ENCODE peak calls at places on chromosomes 12 and 14, in four cellular contexts. B is WTC11, Y is K562, U is HEK293T. O is an unnamed sample.
A peak's percentile ranks its signal among the peaks of the same experiment; 100 is the strongest.

GRCh38 chr14:28307506-28307905 is 459.1 kb upstream of the FOXG1 start:
- DNase-seq in B (no peak), Y (no peak), U (no peak), O (no peak)

GRCh38 chr14:61406670-61407069 is 85.3 kb downstream of the PRKCH start:
- DNase-seq in B (no peak), Y (no peak), U (no peak), O (no peak)

GRCh38 chr14:63654346-63654745 is 12.7 kb upstream of the WDR89 start:
- DNase-seq in B (no peak), Y (no peak), U (no peak), O (no peak)

GRCh38 chr14:21090194-21090939 is 8.1 kb downstream of the ZNF219 start:
- DNase-seq in B (peak; percentile 86), Y (peak; percentile 36), U (no peak), O (no peak)

GRCh38 chr12:128995619-128996018 is 142.3 kb downstream of the GLT1D1 start:
- DNase-seq in B (no peak), Y (no peak), U (no peak), O (no peak)

GRCh38 chr12:12540261-12541013 is 22.2 kb downstream of the DUSP16 start:
- DNase-seq in B (no peak), Y (no peak), U (no peak), O (no peak)

GRCh38 chr14:50344116-50344775 is 32.1 kb downstream of the DMAC2L start:
- DNase-seq in B (no peak), Y (no peak), U (no peak), O (no peak)

GRCh38 chr14:105472496-105472991 is 2.1 kb upstream of the CRIP2 start:
- DNase-seq in B (no peak), Y (no peak), U (no peak), O (no peak)

GRCh38 chr12:63668028-63668799 is at the start of gene DPY19L2:
- DNase-seq in B (peak; percentile 73), Y (no peak), U (peak; percentile 26), O (no peak)

GRCh38 chr14:102352213-102352612 is 10.5 kb downstream of the CINP start:
- DNase-seq in B (no peak), Y (no peak), U (no peak), O (no peak)

GRCh38 chr12:5332521-5332920 is 99.4 kb upstream of the NTF3 start:
- DNase-seq in B (no peak), Y (no peak), U (no peak), O (no peak)

GRCh38 chr12:16258963-16259362 is 18.5 kb downstream of the SLC15A5 start:
- DNase-seq in B (no peak), Y (no peak), U (no peak), O (no peak)

GRCh38 chr12:115108129-115109100 is 424.4 kb upstream of the TBX3 start:
- DNase-seq in B (no peak), Y (no peak), U (no peak), O (no peak)

GRCh38 chr14:89767861-89768268 is 186.7 kb downstream of the EFCAB11 start:
- DNase-seq in B (peak; percentile 48), Y (peak; percentile 6), U (peak; percentile 41), O (peak; percentile 43)

GRCh38 chr14:60266021-60266937 is 17.3 kb downstream of the PPM1A start:
- DNase-seq in B (peak; percentile 24), Y (peak; percentile 27), U (peak; percentile 47), O (peak; percentile 27)

GRCh38 chr14:37787879-37788494 is 192.6 kb downstream of the TTC6 start:
- DNase-seq in B (no peak), Y (no peak), U (no peak), O (no peak)

DNA sequence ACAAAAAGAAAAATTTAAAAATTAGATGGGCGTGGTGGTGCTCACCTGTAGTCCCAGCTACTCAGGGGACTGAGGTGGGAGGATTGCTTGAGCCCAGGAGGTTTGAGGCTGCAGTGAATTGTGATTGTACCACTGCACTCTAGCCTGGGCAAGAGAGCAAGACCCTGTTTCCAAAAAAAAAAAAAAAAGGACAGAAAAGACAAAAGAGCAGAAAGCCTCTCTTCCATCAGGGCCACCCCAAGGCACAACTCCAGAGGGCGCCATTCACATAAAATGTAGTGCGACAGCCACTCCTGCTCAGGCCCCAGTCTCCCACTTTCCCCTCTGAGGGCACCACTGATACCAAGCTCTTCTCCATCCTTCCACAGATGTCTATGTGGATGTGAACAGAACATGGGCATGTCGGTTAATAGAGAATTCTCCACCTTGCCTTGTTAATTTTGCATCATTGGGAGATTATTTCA is 41.8 kb downstream of the DGLUCY start:
- DNase-seq in B (peak; percentile 22), Y (no peak), U (no peak), O (no peak)
- TF ChIP-seq SP1 in B (no peak), Y (no peak), U (no peak), O (no peak)

DNA sequence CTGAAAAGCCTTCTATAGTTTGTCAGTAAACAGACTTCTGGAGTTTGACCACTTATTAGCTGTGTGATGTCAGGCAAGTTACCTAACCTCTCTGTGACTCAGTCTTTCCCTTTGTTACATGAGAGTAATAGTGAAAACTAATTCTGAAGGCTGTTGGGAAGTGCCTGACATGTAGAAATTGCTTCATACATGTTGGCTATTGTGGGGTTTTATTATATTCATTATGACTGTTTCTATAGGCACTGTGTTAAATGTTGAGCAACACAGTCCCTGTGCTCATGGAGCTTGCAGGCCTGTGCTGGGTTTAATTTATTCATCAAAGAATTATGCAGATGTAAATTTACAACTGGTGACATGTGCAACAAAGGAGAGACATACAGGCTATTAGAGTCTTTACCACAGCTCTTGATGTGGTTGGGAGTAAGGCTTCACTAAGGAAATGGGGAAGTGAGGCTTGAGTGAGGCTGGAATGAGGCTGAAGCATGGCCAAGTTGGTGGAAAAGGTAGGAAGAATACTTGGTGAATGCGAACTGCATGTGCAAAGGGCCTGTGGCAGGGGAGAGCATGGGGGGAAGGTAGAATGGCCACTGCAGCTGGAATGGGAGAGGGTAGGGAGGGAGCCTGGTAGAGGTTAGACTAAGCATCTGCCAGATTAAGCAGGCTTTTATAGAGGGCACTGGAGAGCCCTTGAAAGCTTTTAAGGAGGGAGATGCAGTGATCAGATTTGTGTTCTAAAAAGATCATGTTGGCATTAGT is 236.4 kb upstream of the CRY1 start:
- DNase-seq in B (no peak), Y (no peak), U (no peak), O (no peak)
- TF ChIP-seq SP1 in B (no peak), Y (no peak), U (no peak), O (no peak)

GRCh38 chr14:65073605-65074201 is 28.6 kb downstream of the MAX start:
- DNase-seq in B (no peak), Y (no peak), U (no peak), O (no peak)

GRCh38 chr14:65070710-65071033 is 31.6 kb downstream of the MAX start:
- DNase-seq in B (no peak), Y (no peak), U (no peak), O (no peak)

GRCh38 chr14:65071544-65071943 is 30.8 kb downstream of the MAX start:
- DNase-seq in B (no peak), Y (no peak), U (no peak), O (no peak)

GRCh38 chr14:65072937-65073336 is 29.4 kb downstream of the MAX start:
- DNase-seq in B (no peak), Y (peak; percentile 39), U (no peak), O (no peak)

GRCh38 chr14:65072256-65072655 is 30.1 kb downstream of the MAX start:
- DNase-seq in B (no peak), Y (no peak), U (no peak), O (no peak)
- TF ChIP-seq SP1 in B (no peak), Y (no peak), U (no peak), O (no peak)

GRCh38 chr12:117060927-117061300 is 38.3 kb downstream of the TESC start:
- DNase-seq in B (no peak), Y (no peak), U (no peak), O (no peak)
- TF ChIP-seq SP1 in B (no peak), Y (no peak), U (no peak), O (no peak)

O was measured in HCT116.